ENCODE peak calls at places on chromosome 1, in five cellular contexts. D is H1, U is GM12891, G is K562, X is SK-N-SH. A is an unnamed sample.

GRCh38 chr1:30930631-30931173 is 22.1 kb upstream of the SDC3 start:
- DNase-seq in D (no peak), U (no peak), G (no peak), X (no peak), A (no peak)

GRCh38 chr1:83583351-83584014 is 415.4 kb downstream of the TTLL7 start:
- DNase-seq in D (no peak), U (no peak), G (no peak), X (no peak), A (no peak)

GRCh38 chr1:44543064-44543815 is 131.0 kb downstream of the TMEM53 start:
- DNase-seq in D (peak), U (no peak), G (no peak), X (peak), A (no peak)

GRCh38 chr1:171653796-171654704 is 1.6 kb upstream of the MYOC start:
- DNase-seq in D (no peak), U (no peak), G (no peak), X (no peak), A (no peak)

GRCh38 chr1:63359561-63359960 is 7.9 kb upstream of the ALG6 start:
- DNase-seq in D (no peak), U (no peak), G (no peak), X (no peak), A (no peak)

GRCh38 chr1:35637401-35637809 is 3.9 kb downstream of the PSMB2 start:
- DNase-seq in D (no peak), U (no peak), G (peak), X (no peak), A (peak)

GRCh38 chr1:228978486-228979324 is 243.4 kb downstream of the RHOU start:
- DNase-seq in D (no peak), U (no peak), G (no peak), X (peak), A (no peak)

GRCh38 chr1:4351453-4351852 is 303.0 kb upstream of the AJAP1 start:
- DNase-seq in D (no peak), U (no peak), G (no peak), X (no peak), A (no peak)

GRCh38 chr1:176096015-176096414 is 111.1 kb downstream of the COP1 start:
- DNase-seq in D (no peak), U (no peak), G (no peak), X (no peak), A (no peak)

GRCh38 chr1:214603819-214604252 is 841 bp downstream of the CENPF start:
- DNase-seq in D (no peak), U (no peak), G (peak), X (peak), A (peak)

GRCh38 chr1:195999022-195999421 is 609.2 kb downstream of the KCNT2 start:
- DNase-seq in D (no peak), U (no peak), G (no peak), X (no peak), A (no peak)

GRCh38 chr1:32307313-32307712 is 15.4 kb downstream of the HDAC1 start:
- DNase-seq in D (no peak), U (no peak), G (peak), X (no peak), A (no peak)

GRCh38 chr1:208880433-208881100 is 636.4 kb upstream of the PLXNA2 start:
- DNase-seq in D (no peak), U (no peak), G (no peak), X (no peak), A (no peak)

GRCh38 chr1:54764132-54764921 is at the start of gene PARS2:
- DNase-seq in D (peak), U (peak), G (peak), X (peak), A (peak)

GRCh38 chr1:242239394-242239793 is 240.5 kb upstream of the MAP1LC3C start:
- DNase-seq in D (no peak), U (no peak), G (no peak), X (no peak), A (no peak)

GRCh38 chr1:226308166-226308722 is 720 bp downstream of the LIN9 start:
- DNase-seq in D (no peak), U (no peak), G (peak), X (no peak), A (peak)

GRCh38 chr1:192639607-192640368 is 3.8 kb downstream of the RGS13 start:
- DNase-seq in D (no peak), U (no peak), G (no peak), X (no peak), A (no peak)

GRCh38 chr1:107862064-107862463 is 102.9 kb downstream of the VAV3 start:
- DNase-seq in D (no peak), U (no peak), G (no peak), X (no peak), A (no peak)

GRCh38 chr1:60916926-60917325 is 165.4 kb upstream of the NFIA start:
- DNase-seq in D (no peak), U (no peak), G (no peak), X (no peak), A (no peak)

GRCh38 chr1:180269848-180270766 is 40.0 kb downstream of the LHX4 start:
- DNase-seq in D (no peak), U (no peak), G (no peak), X (no peak), A (no peak)

GRCh38 chr1:185567006-185567405 is 167.2 kb upstream of the HMCN1 start:
- DNase-seq in D (no peak), U (no peak), G (no peak), X (no peak), A (no peak)

GRCh38 chr1:219143735-219144134 is 29.9 kb upstream of the LYPLAL1 start:
- DNase-seq in D (no peak), U (no peak), G (no peak), X (no peak), A (no peak)

GRCh38 chr1:115337633-115338456 is at the start of gene NGF:
- DNase-seq in D (peak), U (no peak), G (no peak), X (peak), A (no peak)

GRCh38 chr1:40847023-40847740 is 15.0 kb downstream of the CITED4 start:
- DNase-seq in D (no peak), U (no peak), G (no peak), X (no peak), A (no peak)

GRCh38 chr1:231231511-231231910 is 9.5 kb upstream of the GNPAT start:
- DNase-seq in D (no peak), U (no peak), G (no peak), X (no peak), A (no peak)

GRCh38 chr1:184191181-184191601 is 139.7 kb downstream of the TSEN15 start:
- DNase-seq in D (no peak), U (no peak), G (no peak), X (no peak), A (no peak)

GRCh38 chr1:213138892-213139291 is 87.9 kb downstream of the RPS6KC1 start:
- DNase-seq in D (no peak), U (no peak), G (no peak), X (no peak), A (no peak)

GRCh38 chr1:1907098-1907736 is 7.8 kb upstream of the CALML6 start:
- DNase-seq in D (no peak), U (no peak), G (no peak), X (no peak), A (no peak)

GRCh38 chr1:179016694-179017382 is 8.9 kb upstream of the FAM20B start:
- DNase-seq in D (no peak), U (no peak), G (peak), X (peak), A (no peak)
- TF ChIP-seq TAF1 in D (no peak), U (no peak), G (peak), X (no peak), A (no peak)

DNA sequence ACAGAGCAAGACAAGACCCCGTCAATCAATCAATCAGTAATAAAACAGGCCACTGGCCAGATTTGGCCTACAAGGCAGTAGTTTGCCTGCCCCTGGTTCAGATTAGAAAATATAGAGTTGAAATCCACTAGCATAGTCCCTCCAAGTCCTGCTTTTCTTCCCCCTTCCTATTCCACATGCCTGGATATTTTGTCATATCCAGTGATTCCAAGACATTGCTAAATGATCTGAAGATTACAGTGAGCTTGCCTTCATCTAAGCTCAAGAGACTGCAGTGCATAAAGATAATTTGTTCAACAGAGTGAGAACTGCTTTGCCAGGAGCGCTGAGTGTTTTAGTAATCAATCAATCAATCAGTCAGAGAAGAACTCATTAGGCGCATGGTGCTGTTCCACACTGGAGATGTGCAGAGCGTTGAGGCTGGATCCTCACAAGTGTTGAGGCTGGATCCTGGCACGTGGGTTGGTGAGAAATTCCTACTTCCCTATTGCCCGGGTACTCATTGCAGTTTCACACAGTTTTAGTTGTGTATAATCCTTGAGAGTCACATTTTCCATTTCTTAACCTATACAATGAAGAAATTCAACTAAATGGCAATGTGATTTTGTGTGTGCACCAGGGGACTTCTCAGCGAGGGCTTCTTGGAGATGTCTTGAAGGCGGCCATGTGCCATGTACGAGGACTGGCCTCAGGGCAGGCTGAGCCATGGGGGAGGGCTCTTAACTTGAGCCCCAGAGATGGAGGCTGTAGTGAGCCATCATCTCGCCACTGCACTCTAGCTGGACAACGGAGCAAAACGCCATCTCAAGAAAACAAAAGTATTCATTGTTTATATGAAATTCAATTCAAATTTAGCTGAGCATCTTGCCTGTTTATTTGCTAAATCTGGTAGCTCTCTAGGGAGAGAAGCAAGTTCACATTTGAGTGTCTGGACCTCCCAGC is 76.3 kb downstream of the TOMM20 start:
- DNase-seq in D (no peak), U (no peak), G (no peak), X (no peak), A (no peak)
- TF ChIP-seq POLR2AphosphoS5 in D (no peak), U (no peak), G (no peak), X (no peak), A (no peak)

DNA sequence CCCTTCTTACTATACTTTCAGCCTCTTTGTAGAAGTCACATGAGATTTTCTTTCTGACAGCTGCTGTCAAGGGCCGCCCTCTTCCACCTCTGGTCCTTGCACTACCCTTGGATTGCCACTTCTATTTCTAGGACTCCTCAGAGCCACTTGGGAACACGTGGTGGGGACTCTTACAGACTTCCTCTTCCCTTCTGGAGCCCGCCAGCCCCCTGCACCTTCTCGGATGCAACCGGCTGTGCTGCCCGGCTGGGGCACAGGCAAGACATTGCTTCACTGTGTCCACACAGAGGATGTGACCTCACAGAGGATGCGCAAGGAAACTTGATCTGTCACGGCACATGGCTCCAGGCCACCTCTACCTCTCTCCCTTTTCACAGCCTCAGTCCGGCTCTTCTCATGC is 2.4 kb upstream of the IKBKE start:
- DNase-seq in D (no peak), U (no peak), G (no peak), X (no peak), A (no peak)
- TF ChIP-seq TAF1 in D (no peak), U (no peak), G (no peak), X (no peak), A (no peak)

DNA sequence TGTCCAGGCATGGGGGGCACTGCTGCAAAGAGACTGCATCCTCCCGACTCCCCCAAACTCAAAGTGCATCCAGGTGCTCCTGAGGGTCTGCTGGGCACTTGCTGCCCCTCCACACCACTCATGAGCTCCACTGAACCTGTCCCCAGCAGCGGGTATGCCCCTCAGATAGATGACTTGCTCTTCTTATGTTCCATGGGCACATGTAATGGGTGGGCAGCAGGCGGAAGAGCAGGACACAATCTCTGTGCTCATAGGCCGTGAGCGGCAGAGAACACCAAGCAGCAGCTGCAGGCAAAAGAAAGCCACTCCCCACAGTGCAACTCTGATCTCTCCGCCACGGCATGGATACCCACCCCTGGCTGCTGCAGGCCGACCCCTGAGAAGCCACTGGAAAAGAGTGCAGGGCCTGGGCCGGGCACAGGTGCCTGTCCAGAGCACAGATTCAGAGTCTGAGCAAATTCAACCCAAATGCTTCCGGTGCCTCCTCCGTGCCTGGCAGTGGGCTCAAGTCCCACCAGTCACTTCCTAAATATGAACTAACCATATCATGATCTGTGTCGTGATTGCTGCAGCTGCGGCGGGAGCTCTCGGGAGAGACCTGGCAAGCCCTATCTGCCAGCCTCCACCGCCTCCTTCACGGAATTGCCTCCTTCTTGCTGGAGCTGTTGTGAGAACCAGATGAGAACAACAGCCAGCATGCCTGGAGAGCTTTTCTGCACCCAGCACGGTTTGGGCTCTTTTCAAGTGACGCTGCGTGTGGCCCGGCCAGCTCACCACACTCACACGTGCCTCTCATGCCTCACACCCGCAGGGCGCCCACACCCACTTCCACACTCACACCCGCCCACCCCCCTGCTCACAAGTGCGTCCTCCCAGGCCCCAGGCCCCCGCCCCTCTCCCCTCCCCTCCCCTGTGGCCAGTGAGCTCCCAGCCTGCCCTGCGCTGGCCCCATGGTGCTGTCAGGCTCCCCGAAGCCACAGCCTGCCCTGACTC is 135.5 kb upstream of the RUNX3 start:
- DNase-seq in D (no peak), U (no peak), G (no peak), X (peak), A (no peak)
- TF ChIP-seq POLR2AphosphoS5 in D (no peak), U (no peak), G (no peak), X (no peak), A (no peak)

DNA sequence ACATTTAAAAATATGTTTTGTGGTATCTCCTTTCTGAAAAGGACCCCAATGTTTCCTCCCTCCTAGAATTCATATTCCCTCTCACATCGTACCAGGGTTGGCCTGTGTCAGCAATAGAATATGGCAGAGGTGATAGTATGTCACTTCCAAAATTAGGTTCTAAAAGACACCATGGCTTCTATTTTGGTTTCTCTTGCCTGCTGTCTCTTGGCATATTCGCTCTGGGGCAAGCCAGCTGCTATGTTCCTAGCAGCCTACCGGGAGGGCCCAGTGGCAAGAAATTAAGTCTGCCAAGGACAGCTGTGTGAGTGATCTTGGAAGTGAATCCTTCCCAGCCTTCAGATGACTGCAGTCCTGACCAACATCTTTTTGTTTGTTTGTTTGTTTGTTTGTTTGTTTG is 92.9 kb upstream of the PPM1J start:
- DNase-seq in D (no peak), U (no peak), G (no peak), X (no peak), A (no peak)
- TF ChIP-seq TAF1 in D (no peak), U (no peak), G (no peak), X (no peak), A (no peak)

A was measured in GM12892.